ENCODE peak calls at places on chromosomes 3 and 15, in seven cellular contexts. U, A, I, M, G, E and H are unnamed samples.

GRCh38 chr3:43689766-43690399 is 855 bp upstream of the ABHD5 start:
- DNase-seq in U (no peak), A (no peak), I (no peak), M (no peak), G (no peak), E (no peak), H (no peak)

GRCh38 chr3:133413166-133414020 is 13.5 kb downstream of the BFSP2 start:
- DNase-seq in U (peak), A (peak), I (peak), M (no peak), G (no peak), E (peak), H (no peak)

GRCh38 chr3:14244521-14244920 is 65.9 kb downstream of the LSM3 start:
- DNase-seq in U (no peak), A (no peak), I (no peak), M (no peak), G (no peak), E (no peak), H (no peak)

GRCh38 chr15:60297047-60297446 is 100.7 kb downstream of the ANXA2 start:
- DNase-seq in U (no peak), A (no peak), I (no peak), M (no peak), G (no peak), E (no peak), H (no peak)

GRCh38 chr3:20935791-20936190 is 749.8 kb upstream of the SGO1 start:
- DNase-seq in U (peak), A (peak), I (no peak), M (no peak), G (no peak), E (no peak), H (no peak)

GRCh38 chr15:33915571-33916407 is 52.5 kb upstream of the CHRM5 start:
- DNase-seq in U (no peak), A (peak), I (no peak), M (no peak), G (peak), E (no peak), H (no peak)

GRCh38 chr15:57060799-57061198 is 142.4 kb downstream of the TCF12 start:
- DNase-seq in U (peak), A (peak), I (peak), M (no peak), G (peak), E (peak), H (no peak)

GRCh38 chr3:55947406-55947805 is 460.3 kb upstream of the WNT5A start:
- DNase-seq in U (no peak), A (no peak), I (no peak), M (no peak), G (no peak), E (no peak), H (no peak)

GRCh38 chr3:133271491-133271890 is 128.4 kb upstream of the BFSP2 start:
- DNase-seq in U (peak), A (peak), I (peak), M (no peak), G (no peak), E (no peak), H (no peak)

GRCh38 chr15:29569533-29570092 is 252.7 kb downstream of the TJP1 start:
- DNase-seq in U (no peak), A (no peak), I (no peak), M (no peak), G (no peak), E (no peak), H (no peak)

GRCh38 chr3:129602730-129603560 is 3.5 kb downstream of the PLXND1 start:
- DNase-seq in U (peak), A (peak), I (peak), M (no peak), G (no peak), E (peak), H (no peak)

GRCh38 chr3:11716576-11717250 is 73.0 kb upstream of the VGLL4 start:
- DNase-seq in U (no peak), A (peak), I (peak), M (no peak), G (no peak), E (no peak), H (no peak)

GRCh38 chr3:52655895-52656294 is 29.8 kb downstream of the PBRM1 start:
- DNase-seq in U (no peak), A (no peak), I (no peak), M (no peak), G (no peak), E (no peak), H (no peak)

GRCh38 chr3:188817103-188817919 is 354.5 kb upstream of the TPRG1 start:
- DNase-seq in U (no peak), A (no peak), I (no peak), M (no peak), G (peak), E (no peak), H (no peak)

GRCh38 chr3:15317164-15317477 is 15.3 kb downstream of the SH3BP5 start:
- DNase-seq in U (peak), A (peak), I (peak), M (no peak), G (no peak), E (no peak), H (no peak)

GRCh38 chr3:124730920-124731297 is 657 bp downstream of the UMPS start:
- DNase-seq in U (no peak), A (no peak), I (no peak), M (no peak), G (peak), E (no peak), H (no peak)

GRCh38 chr3:170222647-170223541 is 670 bp downstream of the PRKCI start:
- DNase-seq in U (peak), A (peak), I (peak), M (peak), G (peak), E (peak), H (peak)

GRCh38 chr3:43953814-43954241 is 263.1 kb downstream of the ABHD5 start:
- DNase-seq in U (no peak), A (peak), I (peak), M (no peak), G (no peak), E (no peak), H (no peak)

GRCh38 chr3:45163481-45163880 is 17.3 kb upstream of the CDCP1 start:
- DNase-seq in U (no peak), A (no peak), I (no peak), M (no peak), G (no peak), E (no peak), H (no peak)

GRCh38 chr15:59346951-59347350 is 25.7 kb downstream of the MYO1E start:
- DNase-seq in U (no peak), A (no peak), I (no peak), M (no peak), G (no peak), E (no peak), H (no peak)

GRCh38 chr3:171712168-171712938 is 97.9 kb downstream of the PLD1 start:
- DNase-seq in U (peak), A (no peak), I (peak), M (no peak), G (no peak), E (peak), H (no peak)

GRCh38 chr15:88529021-88529630 is 17.4 kb downstream of the DET1 start:
- DNase-seq in U (peak), A (peak), I (peak), M (no peak), G (no peak), E (no peak), H (no peak)

GRCh38 chr15:51367322-51367976 is 26.0 kb downstream of the GLDN start:
- DNase-seq in U (peak), A (peak), I (no peak), M (no peak), G (no peak), E (no peak), H (no peak)